ENCODE peak calls at places on chromosomes 6 and 20, in ten cellular contexts. K, R, H, J, S, I, Y, Q, D and F are unnamed samples.

GRCh38 chr20:48421547-48421946 is 406.3 kb downstream of the PREX1 start:
- DNase-seq in J (no peak), K (no peak), R (no peak), Y (no peak), I (no peak), S (no peak), Q (no peak), D (no peak), H (no peak), F (no peak)

GRCh38 chr20:46028110-46028509 is 905 bp upstream of the SLC12A5 start:
- DNase-seq in J (no peak), I (no peak), K (no peak), D (no peak), Q (no peak), R (no peak), H (no peak), Y (no peak), S (no peak), F (no peak)

GRCh38 chr20:56171087-56172012 is 77.2 kb upstream of the MC3R start:
- DNase-seq in K (peak), D (no peak), I (no peak), Q (no peak), R (no peak), Y (no peak), J (no peak), S (no peak), H (no peak), F (no peak)

GRCh38 chr6:113842165-113842564 is 15.0 kb upstream of the MARCKS start:
- DNase-seq in Q (no peak), I (no peak), R (no peak), Y (no peak), J (no peak), S (no peak), D (no peak), K (no peak), H (no peak), F (no peak)

GRCh38 chr6:148324297-148325007 is 18.2 kb upstream of the SASH1 start:
- DNase-seq in K (no peak), H (no peak), Q (no peak), D (no peak), J (no peak), S (no peak), Y (no peak), I (no peak), R (no peak), F (no peak)

GRCh38 chr20:4162766-4163165 is 147.4 kb upstream of the RNF24 start:
- DNase-seq in R (no peak), S (no peak), I (no peak), D (no peak), Q (no peak), J (peak), K (no peak), H (no peak), Y (no peak), F (no peak)

GRCh38 chr6:133169901-133170300 is 71.3 kb upstream of the EYA4 start:
- DNase-seq in Y (no peak), I (no peak), K (no peak), R (no peak), J (no peak), D (no peak), H (no peak), Q (no peak), S (no peak), F (no peak)

GRCh38 chr6:110688661-110689268 is 126.5 kb downstream of the CDK19 start:
- DNase-seq in J (no peak), K (no peak), H (no peak), Y (peak), Q (no peak), R (no peak), I (no peak), S (peak), D (peak), F (no peak)

GRCh38 chr6:154763650-154764049 is 30.4 kb downstream of the SCAF8 start:
- DNase-seq in Y (no peak), J (no peak), S (no peak), D (no peak), K (no peak), R (no peak), I (no peak), H (no peak), Q (no peak), F (no peak)

GRCh38 chr6:35014341-35014740 is 125.3 kb downstream of the ANKS1A start:
- DNase-seq in D (no peak), Y (peak), Q (no peak), H (no peak), R (no peak), S (no peak), I (no peak), K (no peak), J (no peak), F (no peak)

GRCh38 chr20:528923-529594 is 14.5 kb downstream of the CSNK2A1 start:
- DNase-seq in H (peak), J (no peak), R (no peak), Q (no peak), D (no peak), S (no peak), K (no peak), I (peak), Y (no peak), F (no peak)

GRCh38 chr6:73870907-73871306 is 174.9 kb downstream of the CD109 start:
- DNase-seq in I (no peak), K (no peak), J (no peak), H (no peak), R (no peak), Q (no peak), Y (no peak), S (no peak), D (no peak), F (no peak)

GRCh38 chr6:17115251-17116089 is 13.6 kb downstream of the STMND1 start:
- DNase-seq in R (no peak), Q (no peak), K (no peak), J (no peak), D (no peak), S (no peak), Y (no peak), H (peak), I (no peak), F (no peak)

GRCh38 chr20:56924976-56925695 is 296.0 kb downstream of the TFAP2C start:
- DNase-seq in H (no peak), S (no peak), Q (no peak), D (no peak), Y (no peak), R (peak), K (no peak), J (no peak), I (no peak), F (no peak)

GRCh38 chr6:15441215-15441868 is 195.5 kb downstream of the JARID2 start:
- DNase-seq in I (peak), H (peak), Q (peak), R (no peak), K (peak), S (peak), D (peak), Y (peak), J (no peak), F (no peak)

GRCh38 chr6:97215157-97215769 is 67.8 kb downstream of the MMS22L start:
- DNase-seq in Y (no peak), D (peak), Q (no peak), H (peak), I (peak), J (no peak), K (no peak), S (peak), R (peak), F (no peak)

GRCh38 chr6:151388997-151389639 is 2.2 kb downstream of the ZBTB2 start:
- DNase-seq in Y (no peak), S (no peak), D (no peak), Q (no peak), R (no peak), K (no peak), H (no peak), J (no peak), I (no peak), F (no peak)

GRCh38 chr6:8657522-8657921 is 222.2 kb upstream of the SLC35B3 start:
- DNase-seq in H (no peak), D (no peak), K (no peak), Y (no peak), I (no peak), J (no peak), S (no peak), Q (no peak), R (no peak), F (no peak)

GRCh38 chr6:83055366-83055964 is 10.2 kb downstream of the UBE3D start:
- DNase-seq in I (peak), H (peak), Q (peak), R (peak), Y (no peak), S (peak), K (peak), J (no peak), D (no peak), F (no peak)

GRCh38 chr6:106223300-106223930 is 102.1 kb downstream of the ATG5 start:
- DNase-seq in Q (peak), Y (peak), S (peak), D (peak), R (peak), H (peak), I (peak), K (peak), J (no peak), F (no peak)

GRCh38 chr20:61598586-61598985 is 346.5 kb downstream of the CDH4 start:
- DNase-seq in K (no peak), H (no peak), J (no peak), Q (no peak), Y (no peak), I (no peak), D (no peak), S (no peak), R (no peak), F (no peak)

GRCh38 chr20:2305946-2306345 is 10.1 kb downstream of the TGM3 start:
- DNase-seq in Q (peak), D (peak), J (no peak), S (peak), I (no peak), Y (no peak), H (no peak), R (no peak), K (peak), F (no peak)

GRCh38 chr6:5205877-5206840 is 54.6 kb downstream of the LYRM4 start:
- DNase-seq in H (peak), Q (peak), K (no peak), J (no peak), R (no peak), S (no peak), I (no peak), D (no peak), Y (peak), F (no peak)

GRCh38 chr20:53872561-53873248 is 197.7 kb downstream of the BCAS1 start:
- DNase-seq in I (peak), D (no peak), J (no peak), S (no peak), Q (no peak), R (no peak), H (peak), Y (no peak), K (no peak), F (no peak)

GRCh38 chr6:154555075-154555677 is 44.7 kb upstream of the CNKSR3 start:
- DNase-seq in I (no peak), R (no peak), D (no peak), S (peak), Y (no peak), J (no peak), Q (no peak), H (no peak), K (no peak), F (no peak)